ENCODE peak calls at places on chromosomes 11 and 22, in four cellular contexts. Y is GM23248, D is retinal pigment epithelial cell, V is psoas muscle. J is an unnamed sample.
A peak's percentile ranks its signal among the peaks of the same experiment; 100 is the strongest.

GRCh38 chr22:20392983-20393704 is 807 bp upstream of the ZNF74 start:
- DNase-seq in D (no peak), Y (peak; percentile 9), V (no peak), J (no peak)

GRCh38 chr11:125433454-125434121 is 62.5 kb downstream of the FEZ1 start:
- DNase-seq in D (no peak), Y (peak; percentile 81), V (peak; percentile 32), J (no peak)

GRCh38 chr11:72598901-72599300 is 75.3 kb downstream of the PDE2A start:
- DNase-seq in Y (peak; percentile 42), D (no peak), V (peak; percentile 51), J (no peak)

GRCh38 chr11:78081583-78081982 is 1.9 kb upstream of the NDUFC2 start:
- DNase-seq in D (no peak), V (no peak), Y (no peak), J (peak; percentile 43)

GRCh38 chr11:81080476-81080875 is 1639.6 kb upstream of the TENM4 start:
- DNase-seq in Y (no peak), V (no peak), D (no peak), J (no peak)

GRCh38 chr11:33207408-33207985 is 46.2 kb upstream of the CSTF3 start:
- DNase-seq in V (no peak), Y (peak; percentile 14), D (no peak), J (no peak)

GRCh38 chr11:106121570-106122320 is 44.3 kb downstream of the AASDHPPT start:
- DNase-seq in D (no peak), Y (no peak), V (no peak), J (no peak)

GRCh38 chr22:45968751-45969413 is 8.1 kb downstream of the WNT7B start:
- DNase-seq in V (no peak), D (no peak), Y (peak; percentile 80), J (no peak)

GRCh38 chr22:40196628-40197027 is 18.9 kb downstream of the TNRC6B start:
- DNase-seq in D (no peak), Y (peak; percentile 98), V (no peak), J (no peak)

GRCh38 chr22:48950151-48950915 is 877.3 kb downstream of the BRD1 start:
- DNase-seq in D (no peak), V (no peak), Y (no peak), J (no peak)

GRCh38 chr22:31776231-31776630 is 22.4 kb downstream of the DEPDC5 start:
- DNase-seq in Y (no peak), D (no peak), V (no peak), J (no peak)

GRCh38 chr22:46966495-46966845 is 204.0 kb downstream of the TBC1D22A start:
- DNase-seq in D (no peak), V (no peak), Y (no peak), J (no peak)

GRCh38 chr22:37232140-37232998 is 11.7 kb downstream of the RAC2 start:
- DNase-seq in D (no peak), Y (no peak), V (no peak), J (no peak)

GRCh38 chr11:64207247-64208085 is 945 bp downstream of the FERMT3 start:
- DNase-seq in V (peak; percentile 81), D (no peak), Y (peak; percentile 90), J (peak; percentile 64)

GRCh38 chr11:120025606-120026335 is 112.1 kb downstream of the TRIM29 start:
- DNase-seq in D (no peak), Y (no peak), V (no peak), J (no peak)

GRCh38 chr11:124829986-124830385 is 29.8 kb upstream of the MSANTD2 start:
- DNase-seq in V (no peak), Y (peak; percentile 42), D (no peak), J (no peak)

GRCh38 chr11:441043-441417 is 781 bp downstream of the ANO9 start:
- DNase-seq in V (peak; percentile 18), D (no peak), Y (no peak), J (no peak)

GRCh38 chr11:59802639-59803176 is 7.9 kb downstream of the MRPL16 start:
- DNase-seq in D (no peak), Y (peak; percentile 75), V (no peak), J (peak; percentile 47)

GRCh38 chr11:6988506-6988905 is 31.6 kb downstream of the ZNF214 start:
- DNase-seq in V (no peak), Y (peak; percentile 51), D (no peak), J (no peak)

GRCh38 chr22:42683599-42684283 is 34.5 kb upstream of the CYB5R3 start:
- DNase-seq in D (no peak), Y (peak; percentile 70), V (peak; percentile 76), J (no peak)

GRCh38 chr11:2575611-2576051 is 124.2 kb downstream of the KCNQ1OT1 start:
- DNase-seq in D (no peak), V (no peak), Y (no peak), J (no peak)

GRCh38 chr11:35796542-35796941 is 134.0 kb downstream of the TRIM44 start:
- DNase-seq in Y (peak; percentile 66), V (no peak), D (no peak), J (no peak)

GRCh38 chr22:23457586-23457985 is 122.5 kb downstream of the IGLL1 start:
- DNase-seq in D (no peak), V (no peak), Y (no peak), J (no peak)

GRCh38 chr11:133942594-133942993 is 14.2 kb downstream of the IGSF9B start:
- DNase-seq in V (no peak), Y (no peak), D (no peak), J (no peak)

GRCh38 chr22:32546480-32546879 is 71.9 kb downstream of the FBXO7 start:
- DNase-seq in Y (peak; percentile 34), V (no peak), D (no peak), J (no peak)

GRCh38 chr11:46970913-46971625 is 34.5 kb downstream of the CSTPP1 start:
- DNase-seq in D (no peak), Y (no peak), V (no peak), J (no peak)